ENCODE peak calls at places on chromosomes 2 and 18, in nine cellular contexts. One of them, this sample, is unnamed.
A peak's percentile ranks its signal among the peaks of the same experiment; 100 is the strongest.

GRCh38 chr18:74378179-74378682 is 62.6 kb downstream of the C18orf63 start:
- DNase-seq in A549: no peak
- DNase-seq in CD8-positive, alpha-beta T cell: no peak
- DNase-seq in Panc1: no peak
- DNase-seq in cardiac muscle cell: peak; percentile 16
- DNase-seq in stomach: no peak
- DNase-seq in lung: peak; percentile 29
- DNase-seq in SJCRH30: no peak
- DNase-seq in right cardiac atrium: peak; percentile 67
- DNase-seq in this sample: no peak

GRCh38 chr2:147170932-147171331 is 673.9 kb upstream of the ACVR2A start:
- DNase-seq in Panc1: no peak
- DNase-seq in right cardiac atrium: no peak
- DNase-seq in A549: no peak
- DNase-seq in CD8-positive, alpha-beta T cell: no peak
- DNase-seq in SJCRH30: no peak
- DNase-seq in lung: no peak
- DNase-seq in stomach: no peak
- DNase-seq in cardiac muscle cell: no peak
- DNase-seq in this sample: no peak

GRCh38 chr2:26542676-26543505 is 65.0 kb upstream of the OTOF start:
- DNase-seq in lung: no peak
- DNase-seq in SJCRH30: no peak
- DNase-seq in right cardiac atrium: no peak
- DNase-seq in CD8-positive, alpha-beta T cell: no peak
- DNase-seq in A549: no peak
- DNase-seq in Panc1: no peak
- DNase-seq in stomach: peak; percentile 44
- DNase-seq in cardiac muscle cell: no peak
- DNase-seq in this sample: no peak

GRCh38 chr18:1020731-1021344 is 116.2 kb downstream of the ADCYAP1 start:
- DNase-seq in cardiac muscle cell: no peak
- DNase-seq in SJCRH30: no peak
- DNase-seq in A549: no peak
- DNase-seq in stomach: no peak
- DNase-seq in CD8-positive, alpha-beta T cell: no peak
- DNase-seq in lung: no peak
- DNase-seq in right cardiac atrium: no peak
- DNase-seq in Panc1: no peak
- DNase-seq in this sample: no peak

GRCh38 chr2:107932986-107933385 is 53.3 kb upstream of the SLC5A7 start:
- DNase-seq in A549: no peak
- DNase-seq in stomach: no peak
- DNase-seq in cardiac muscle cell: peak; percentile 29
- DNase-seq in Panc1: no peak
- DNase-seq in CD8-positive, alpha-beta T cell: no peak
- DNase-seq in lung: no peak
- DNase-seq in SJCRH30: no peak
- DNase-seq in right cardiac atrium: no peak
- DNase-seq in this sample: no peak

GRCh38 chr2:225429718-225430117 is 30.2 kb downstream of the NYAP2 start:
- DNase-seq in Panc1: no peak
- DNase-seq in cardiac muscle cell: peak; percentile 22
- DNase-seq in SJCRH30: no peak
- DNase-seq in right cardiac atrium: no peak
- DNase-seq in CD8-positive, alpha-beta T cell: no peak
- DNase-seq in stomach: peak; percentile 30
- DNase-seq in A549: no peak
- DNase-seq in lung: no peak
- DNase-seq in this sample: peak; percentile 69

GRCh38 chr18:36340232-36340631 is 42.7 kb downstream of the FHOD3 start:
- DNase-seq in Panc1: no peak
- DNase-seq in lung: peak; percentile 3
- DNase-seq in SJCRH30: no peak
- DNase-seq in CD8-positive, alpha-beta T cell: no peak
- DNase-seq in stomach: no peak
- DNase-seq in A549: no peak
- DNase-seq in right cardiac atrium: no peak
- DNase-seq in cardiac muscle cell: no peak
- DNase-seq in this sample: no peak

GRCh38 chr2:206693399-206694137 is 24.6 kb downstream of the DYTN start:
- DNase-seq in Panc1: peak; percentile 47
- DNase-seq in A549: peak; percentile 40
- DNase-seq in SJCRH30: peak; percentile 28
- DNase-seq in stomach: no peak
- DNase-seq in right cardiac atrium: no peak
- DNase-seq in cardiac muscle cell: peak; percentile 77
- DNase-seq in CD8-positive, alpha-beta T cell: peak; percentile 6
- DNase-seq in lung: peak; percentile 43
- DNase-seq in this sample: no peak

GRCh38 chr18:69674921-69675405 is 272.7 kb downstream of the CD226 start:
- DNase-seq in SJCRH30: no peak
- DNase-seq in cardiac muscle cell: no peak
- DNase-seq in A549: no peak
- DNase-seq in right cardiac atrium: no peak
- DNase-seq in stomach: no peak
- DNase-seq in Panc1: no peak
- DNase-seq in lung: no peak
- DNase-seq in CD8-positive, alpha-beta T cell: no peak
- DNase-seq in this sample: no peak

GRCh38 chr2:157592983-157593382 is 35.7 kb downstream of the ACVR1C start:
- DNase-seq in SJCRH30: no peak
- DNase-seq in lung: no peak
- DNase-seq in CD8-positive, alpha-beta T cell: no peak
- DNase-seq in right cardiac atrium: no peak
- DNase-seq in Panc1: no peak
- DNase-seq in A549: no peak
- DNase-seq in stomach: no peak
- DNase-seq in cardiac muscle cell: peak; percentile 21
- DNase-seq in this sample: no peak

GRCh38 chr18:76266226-76266991 is 228.6 kb downstream of the ZNF516 start:
- DNase-seq in SJCRH30: no peak
- DNase-seq in stomach: no peak
- DNase-seq in Panc1: no peak
- DNase-seq in cardiac muscle cell: no peak
- DNase-seq in lung: no peak
- DNase-seq in right cardiac atrium: no peak
- DNase-seq in A549: no peak
- DNase-seq in CD8-positive, alpha-beta T cell: no peak
- DNase-seq in this sample: no peak
- H3K4me3 ChIP-seq in SJCRH30: no peak overlapping the region
- H3K4me3 ChIP-seq in stomach: peak overlapping the region; percentile 25
- H3K4me3 ChIP-seq in Panc1: peak overlapping the region; percentile 16
- H3K4me3 ChIP-seq in cardiac muscle cell: no peak overlapping the region
- H3K4me3 ChIP-seq in lung: no peak overlapping the region
- H3K4me3 ChIP-seq in right cardiac atrium: peak overlapping the region; percentile 4
- H3K4me3 ChIP-seq in A549: no peak overlapping the region
- H3K4me3 ChIP-seq in CD8-positive, alpha-beta T cell: no peak overlapping the region
- H3K4me3 ChIP-seq in this sample: no peak overlapping the region

DNA sequence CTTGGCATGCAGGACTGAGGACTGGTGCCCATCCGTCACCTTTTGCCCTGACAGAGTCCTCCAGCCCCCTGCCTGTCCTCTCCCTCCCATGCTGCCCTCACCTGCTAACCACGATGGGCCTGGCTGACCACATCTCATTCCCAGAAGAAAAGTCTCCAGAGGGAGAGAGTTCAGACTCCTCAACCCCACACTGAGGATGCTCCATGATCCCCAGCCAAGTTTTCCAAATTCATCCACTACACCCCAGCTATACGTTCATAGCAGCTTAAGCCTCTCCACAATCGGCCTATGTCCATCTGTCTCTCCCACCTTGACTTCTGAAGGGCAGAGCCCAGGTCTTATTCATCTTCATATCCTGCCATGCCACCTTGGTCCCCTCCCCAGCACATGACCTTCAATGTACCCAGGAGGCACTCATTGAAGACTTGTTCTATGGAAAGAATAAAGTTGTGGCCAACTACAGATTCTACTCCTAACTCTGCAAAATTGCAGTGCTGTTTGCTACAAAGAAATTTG is 115.6 kb upstream of the ID2 start:
- DNase-seq in CD8-positive, alpha-beta T cell: no peak
- DNase-seq in Panc1: no peak
- DNase-seq in A549: no peak
- DNase-seq in cardiac muscle cell: no peak
- DNase-seq in stomach: no peak
- DNase-seq in right cardiac atrium: no peak
- DNase-seq in SJCRH30: no peak
- DNase-seq in lung: no peak
- DNase-seq in this sample: no peak
- H3K4me1 ChIP-seq in CD8-positive, alpha-beta T cell: no peaks in the 10 kb centered on the region
- H3K4me1 ChIP-seq in Panc1: no peaks in the 10 kb centered on the region
- H3K4me1 ChIP-seq in A549: no peaks in the 10 kb centered on the region
- H3K4me1 ChIP-seq in cardiac muscle cell: peaks cover 4% of the 10 kb centered on the region
- H3K4me1 ChIP-seq in stomach: no peaks in the 10 kb centered on the region
- H3K4me1 ChIP-seq in right cardiac atrium: peaks cover 9% of the 10 kb centered on the region
- H3K4me1 ChIP-seq in SJCRH30: no peaks in the 10 kb centered on the region
- H3K4me1 ChIP-seq in lung: no peaks in the 10 kb centered on the region
- H3K4me1 ChIP-seq in this sample: no peaks in the 10 kb centered on the region

GRCh38 chr2:134146620-134147019 is 107.3 kb upstream of the MGAT5 start:
- DNase-seq in cardiac muscle cell: no peak
- DNase-seq in lung: no peak
- DNase-seq in SJCRH30: no peak
- DNase-seq in stomach: peak; percentile 51
- DNase-seq in CD8-positive, alpha-beta T cell: no peak
- DNase-seq in Panc1: no peak
- DNase-seq in A549: no peak
- DNase-seq in right cardiac atrium: no peak
- DNase-seq in this sample: no peak

GRCh38 chr2:134146161-134146560 is 107.7 kb upstream of the MGAT5 start:
- DNase-seq in Panc1: no peak
- DNase-seq in stomach: no peak
- DNase-seq in lung: no peak
- DNase-seq in SJCRH30: no peak
- DNase-seq in cardiac muscle cell: no peak
- DNase-seq in CD8-positive, alpha-beta T cell: no peak
- DNase-seq in right cardiac atrium: no peak
- DNase-seq in A549: no peak
- DNase-seq in this sample: no peak

GRCh38 chr2:134144081-134144596 is 109.7 kb upstream of the MGAT5 start:
- DNase-seq in right cardiac atrium: no peak
- DNase-seq in Panc1: no peak
- DNase-seq in cardiac muscle cell: no peak
- DNase-seq in lung: no peak
- DNase-seq in stomach: no peak
- DNase-seq in A549: no peak
- DNase-seq in CD8-positive, alpha-beta T cell: no peak
- DNase-seq in SJCRH30: no peak
- DNase-seq in this sample: no peak

GRCh38 chr2:134144651-134145050 is 109.2 kb upstream of the MGAT5 start:
- DNase-seq in A549: no peak
- DNase-seq in CD8-positive, alpha-beta T cell: no peak
- DNase-seq in stomach: no peak
- DNase-seq in lung: no peak
- DNase-seq in cardiac muscle cell: no peak
- DNase-seq in Panc1: no peak
- DNase-seq in right cardiac atrium: no peak
- DNase-seq in SJCRH30: peak; percentile 27
- DNase-seq in this sample: peak; percentile 33

GRCh38 chr2:134145519-134145918 is 108.4 kb upstream of the MGAT5 start:
- DNase-seq in right cardiac atrium: no peak
- DNase-seq in Panc1: no peak
- DNase-seq in CD8-positive, alpha-beta T cell: no peak
- DNase-seq in SJCRH30: no peak
- DNase-seq in cardiac muscle cell: no peak
- DNase-seq in A549: no peak
- DNase-seq in stomach: no peak
- DNase-seq in lung: no peak
- DNase-seq in this sample: no peak
- H3K4me3 ChIP-seq in right cardiac atrium: no peak overlapping the region
- H3K4me3 ChIP-seq in Panc1: no peak overlapping the region
- H3K4me3 ChIP-seq in CD8-positive, alpha-beta T cell: no peak overlapping the region
- H3K4me3 ChIP-seq in SJCRH30: no peak overlapping the region
- H3K4me3 ChIP-seq in cardiac muscle cell: no peak overlapping the region
- H3K4me3 ChIP-seq in A549: no peak overlapping the region
- H3K4me3 ChIP-seq in stomach: no peak overlapping the region
- H3K4me3 ChIP-seq in lung: no peak overlapping the region
- H3K4me3 ChIP-seq in this sample: no peak overlapping the region

DNA sequence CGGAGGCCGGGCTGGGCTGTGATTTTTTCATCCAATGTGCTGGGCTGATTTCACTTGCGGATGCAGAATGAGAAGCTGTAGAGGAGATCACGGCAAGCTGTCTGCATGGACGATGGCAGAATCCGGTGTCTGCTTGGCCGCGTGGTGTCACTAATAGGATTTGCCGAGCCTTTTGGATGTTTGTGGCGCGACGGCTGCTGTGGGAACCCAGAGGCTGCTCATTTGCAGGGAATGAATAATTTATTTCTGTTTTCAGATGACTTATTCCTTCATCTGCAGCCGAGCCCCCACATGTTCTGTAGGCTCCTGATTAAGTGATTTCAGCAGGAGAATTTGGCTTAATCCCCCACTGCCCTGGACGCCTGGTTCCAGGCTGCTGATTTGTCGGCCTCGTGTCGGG is 62.6 kb downstream of the ODC1 start:
- DNase-seq in CD8-positive, alpha-beta T cell: no peak
- DNase-seq in cardiac muscle cell: no peak
- DNase-seq in A549: no peak
- DNase-seq in stomach: no peak
- DNase-seq in lung: no peak
- DNase-seq in SJCRH30: no peak
- DNase-seq in right cardiac atrium: peak; percentile 6
- DNase-seq in Panc1: no peak
- DNase-seq in this sample: no peak
- H3K4me1 ChIP-seq in CD8-positive, alpha-beta T cell: peaks cover 92% of the 10 kb centered on the region
- H3K4me1 ChIP-seq in cardiac muscle cell: no peaks in the 10 kb centered on the region
- H3K4me1 ChIP-seq in A549: peaks cover 98% of the 10 kb centered on the region
- H3K4me1 ChIP-seq in stomach: peaks cover 58% of the 10 kb centered on the region
- H3K4me1 ChIP-seq in lung: peaks cover 2% of the 10 kb centered on the region
- H3K4me1 ChIP-seq in SJCRH30: peaks cover 9% of the 10 kb centered on the region
- H3K4me1 ChIP-seq in right cardiac atrium: peaks cover 23% of the 10 kb centered on the region
- H3K4me1 ChIP-seq in Panc1: peaks cover 100% of the 10 kb centered on the region
- H3K4me1 ChIP-seq in this sample: peaks cover 7% of the 10 kb centered on the region

GRCh38 chr2:164877169-164877568 is 35.5 kb upstream of the COBLL1 start:
- DNase-seq in SJCRH30: no peak
- DNase-seq in A549: no peak
- DNase-seq in right cardiac atrium: no peak
- DNase-seq in stomach: no peak
- DNase-seq in cardiac muscle cell: no peak
- DNase-seq in lung: no peak
- DNase-seq in CD8-positive, alpha-beta T cell: no peak
- DNase-seq in Panc1: no peak
- DNase-seq in this sample: no peak

GRCh38 chr2:164882276-164882675 is 40.7 kb upstream of the COBLL1 start:
- DNase-seq in cardiac muscle cell: peak; percentile 25
- DNase-seq in A549: no peak
- DNase-seq in SJCRH30: no peak
- DNase-seq in Panc1: no peak
- DNase-seq in CD8-positive, alpha-beta T cell: no peak
- DNase-seq in stomach: no peak
- DNase-seq in lung: no peak
- DNase-seq in right cardiac atrium: no peak
- DNase-seq in this sample: no peak

GRCh38 chr2:164881524-164881923 is 39.9 kb upstream of the COBLL1 start:
- DNase-seq in cardiac muscle cell: no peak
- DNase-seq in lung: no peak
- DNase-seq in right cardiac atrium: no peak
- DNase-seq in stomach: no peak
- DNase-seq in SJCRH30: no peak
- DNase-seq in Panc1: no peak
- DNase-seq in CD8-positive, alpha-beta T cell: no peak
- DNase-seq in A549: no peak
- DNase-seq in this sample: no peak

GRCh38 chr2:164877927-164878326 is 36.3 kb upstream of the COBLL1 start:
- DNase-seq in A549: no peak
- DNase-seq in stomach: no peak
- DNase-seq in cardiac muscle cell: no peak
- DNase-seq in CD8-positive, alpha-beta T cell: no peak
- DNase-seq in Panc1: no peak
- DNase-seq in SJCRH30: no peak
- DNase-seq in right cardiac atrium: no peak
- DNase-seq in lung: no peak
- DNase-seq in this sample: no peak

GRCh38 chr2:164879901-164880535 is 38.4 kb upstream of the COBLL1 start:
- DNase-seq in lung: no peak
- DNase-seq in right cardiac atrium: no peak
- DNase-seq in cardiac muscle cell: no peak
- DNase-seq in A549: no peak
- DNase-seq in CD8-positive, alpha-beta T cell: no peak
- DNase-seq in Panc1: no peak
- DNase-seq in stomach: no peak
- DNase-seq in SJCRH30: no peak
- DNase-seq in this sample: no peak
- H3K4me3 ChIP-seq in lung: no peak overlapping the region
- H3K4me3 ChIP-seq in right cardiac atrium: no peak overlapping the region
- H3K4me3 ChIP-seq in cardiac muscle cell: no peak overlapping the region
- H3K4me3 ChIP-seq in A549: no peak overlapping the region
- H3K4me3 ChIP-seq in CD8-positive, alpha-beta T cell: no peak overlapping the region
- H3K4me3 ChIP-seq in Panc1: no peak overlapping the region
- H3K4me3 ChIP-seq in stomach: no peak overlapping the region
- H3K4me3 ChIP-seq in SJCRH30: no peak overlapping the region
- H3K4me3 ChIP-seq in this sample: no peak overlapping the region

This sample was measured in pancreas.